ENCODE peak calls at places on chromosomes 5 and 9, in nine cellular contexts. A, E, F, B, V, U, W, H and X are unnamed samples.

GRCh38 chr5:106862450-106863193 is 808.1 kb downstream of the EFNA5 start:
- DNase-seq in W (no peak), V (no peak), B (peak; percentile 26), E (no peak), H (no peak), U (no peak), A (no peak), F (no peak), X (no peak)

GRCh38 chr5:155923784-155924183 is 403.2 kb upstream of the SGCD start:
- DNase-seq in W (no peak), V (no peak), H (no peak), F (no peak), E (no peak), U (no peak), B (no peak), A (no peak), X (no peak)

GRCh38 chr9:23914431-23915003 is 88.5 kb upstream of the ELAVL2 start:
- DNase-seq in V (no peak), B (no peak), A (no peak), F (no peak), H (no peak), U (no peak), W (no peak), E (no peak), X (no peak)

GRCh38 chr9:127155314-127155713 is 32.9 kb upstream of the ANGPTL2 start:
- DNase-seq in U (no peak), W (no peak), B (no peak), F (no peak), V (no peak), H (no peak), E (no peak), A (no peak), X (no peak)

GRCh38 chr5:23448627-23449026 is 58.8 kb upstream of the PRDM9 start:
- DNase-seq in W (no peak), H (no peak), B (no peak), A (no peak), F (no peak), U (no peak), V (no peak), E (no peak), X (no peak)

GRCh38 chr5:87300744-87301143 is 33.1 kb downstream of the RASA1 start:
- DNase-seq in H (peak; percentile 13), F (no peak), W (no peak), E (peak; percentile 5), V (peak; percentile 85), A (no peak), B (peak; percentile 95), U (peak; percentile 90), X (peak; percentile 74)

GRCh38 chr9:127931092-127931881 is 710 bp upstream of the PIP5KL1 start:
- DNase-seq in W (no peak), U (peak; percentile 73), F (peak; percentile 79), V (peak; percentile 41), E (no peak), H (peak; percentile 50), A (no peak), B (peak; percentile 87), X (peak; percentile 45)

GRCh38 chr9:87194471-87194870 is 247.2 kb upstream of the GAS1 start:
- DNase-seq in H (no peak), V (peak; percentile 84), B (peak; percentile 90), W (no peak), E (no peak), U (peak; percentile 84), A (no peak), F (no peak), X (no peak)

GRCh38 chr9:88976888-88977257 is 14.4 kb upstream of the S1PR3 start:
- DNase-seq in E (no peak), A (no peak), F (no peak), H (no peak), W (no peak), B (no peak), U (no peak), V (no peak), X (no peak)

GRCh38 chr5:128199104-128199503 is 115.5 kb downstream of the SLC12A2 start:
- DNase-seq in F (no peak), H (no peak), W (no peak), U (no peak), B (peak; percentile 90), A (no peak), E (no peak), V (peak; percentile 10), X (no peak)

GRCh38 chr5:16889203-16889971 is 46.7 kb downstream of the MYO10 start:
- DNase-seq in E (no peak), B (peak; percentile 64), H (no peak), F (no peak), U (peak; percentile 47), A (no peak), V (no peak), W (no peak), X (no peak)

GRCh38 chr5:154740957-154741356 is 14.2 kb upstream of the LARP1 start:
- DNase-seq in F (no peak), W (no peak), V (no peak), H (no peak), U (peak; percentile 25), B (no peak), E (no peak), A (no peak), X (no peak)

GRCh38 chr9:107019216-107019615 is 156.2 kb downstream of the ZNF462 start:
- DNase-seq in U (peak; percentile 68), W (no peak), A (no peak), B (peak; percentile 88), E (no peak), F (no peak), V (no peak), H (no peak), X (no peak)

GRCh38 chr9:129885018-129885669 is 49.9 kb downstream of the USP20 start:
- DNase-seq in A (peak; percentile 76), B (no peak), W (no peak), V (no peak), F (no peak), E (no peak), H (peak; percentile 33), U (no peak), X (peak; percentile 57)

GRCh38 chr9:128371622-128372117 is 496 bp downstream of the URM1 start:
- DNase-seq in A (no peak), V (no peak), H (no peak), E (no peak), W (no peak), B (peak; percentile 24), U (no peak), F (no peak), X (no peak)

GRCh38 chr9:121445986-121446385 is 53.7 kb downstream of the GGTA1 start:
- DNase-seq in B (no peak), H (no peak), E (no peak), A (no peak), V (no peak), F (no peak), U (no peak), W (no peak), X (peak; percentile 57)

GRCh38 chr5:150593996-150594395 is 46.5 kb upstream of the SYNPO start:
- DNase-seq in H (no peak), W (no peak), E (no peak), F (no peak), V (no peak), B (no peak), U (no peak), A (peak; percentile 54), X (no peak)

GRCh38 chr9:84667571-84668203 is 1.8 kb upstream of the NTRK2 start:
- DNase-seq in W (no peak), H (no peak), F (peak; percentile 58), V (peak; percentile 64), U (no peak), B (peak; percentile 47), A (no peak), E (no peak), X (peak; percentile 5)

GRCh38 chr5:180815241-180816031 is 12.8 kb upstream of the MGAT1 start:
- DNase-seq in B (no peak), W (no peak), H (no peak), U (no peak), E (no peak), F (no peak), V (no peak), A (peak; percentile 40), X (no peak)

GRCh38 chr9:7976167-7976755 is 176.7 kb upstream of the DMAC1 start:
- DNase-seq in A (no peak), H (no peak), F (peak; percentile 42), W (no peak), V (no peak), U (no peak), E (peak; percentile 16), B (no peak), X (peak; percentile 75)

GRCh38 chr5:116668361-116668760 is 93.7 kb upstream of the SEMA6A start:
- DNase-seq in V (no peak), B (no peak), W (no peak), F (no peak), E (no peak), A (no peak), U (no peak), H (peak; percentile 25), X (no peak)

GRCh38 chr5:132657676-132658382 is at the start of gene IL13:
- DNase-seq in A (no peak), H (no peak), B (no peak), W (no peak), V (no peak), F (no peak), E (no peak), U (no peak), X (peak; percentile 43)

DNA sequence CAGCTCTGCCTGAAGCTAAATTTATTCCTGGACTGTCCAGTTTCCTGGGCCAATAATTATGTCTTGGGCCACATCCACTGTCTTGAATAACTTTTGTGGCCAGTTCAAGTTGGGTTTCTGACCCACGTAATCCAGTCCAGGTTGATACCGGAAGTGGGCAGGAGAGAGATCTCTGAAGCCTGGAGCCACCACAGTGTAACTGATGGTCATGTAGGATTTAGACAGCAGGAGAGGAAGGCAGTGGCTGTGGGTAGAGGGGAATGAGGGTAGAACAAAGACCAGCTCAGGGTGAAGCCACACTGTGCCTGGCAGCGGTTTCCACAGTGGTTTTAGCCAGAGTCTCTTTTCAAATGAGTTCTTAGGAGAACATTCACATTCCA is 30.2 kb downstream of the SH3PXD2B start:
- DNase-seq in F (no peak), H (no peak), A (no peak), W (no peak), E (no peak), U (no peak), B (no peak), V (no peak), X (no peak)
- TF ChIP-seq CTCF in F (no peak), H (no peak), A (no peak), W (no peak), E (no peak), U (no peak), B (no peak), V (no peak), X (no peak)

GRCh38 chr5:126777257-126777973 is 479 bp downstream of the LMNB1 start:
- DNase-seq in H (peak; percentile 9), B (peak; percentile 68), W (peak; percentile 42), F (peak; percentile 46), U (peak; percentile 59), V (peak; percentile 75), A (peak; percentile 84), E (peak; percentile 47), X (peak; percentile 61)
- TF ChIP-seq CTCF in H (peak; percentile 16), B (no peak), W (no peak), F (no peak), U (peak; percentile 38), V (peak; percentile 36), A (peak; percentile 4), E (no peak), X (no peak)

GRCh38 chr5:52943285-52943684 is 45.9 kb upstream of the ITGA2 start:
- DNase-seq in V (no peak), B (peak; percentile 34), W (no peak), H (peak; percentile 6), F (no peak), A (no peak), U (no peak), E (no peak), X (no peak)
- TF ChIP-seq CTCF in V (peak; percentile 62), B (peak; percentile 38), W (no peak), H (no peak), F (peak; percentile 33), A (no peak), U (peak; percentile 49), E (no peak), X (no peak)

GRCh38 chr9:136207616-136208015 is 2.7 kb upstream of the LHX3 start:
- DNase-seq in V (no peak), B (no peak), W (no peak), F (no peak), U (no peak), A (no peak), H (no peak), E (no peak), X (no peak)
- TF ChIP-seq CTCF in V (no peak), B (no peak), W (no peak), F (no peak), U (no peak), A (no peak), H (no peak), E (no peak), X (no peak)